ENCODE peak calls at places on chromosome 19, in four cellular contexts. One of them, this sample, is unnamed.

GRCh38 chr19:45876411-45877197 is 9.3 kb downstream of the IRF2BP1 start:
- DNase-seq in GM23338: peak; percentile 75
- DNase-seq in activated naive CD8-positive, alpha-beta T cell treated with anti-CD3 and anti-CD28 coated beads, Interleukin-2, amount 10 ng/mL, durations not matched to agents 7 days and 5 days: no peak
- DNase-seq in NCI-H1417: no peak
- DNase-seq in this sample: peak; percentile 60

GRCh38 chr19:8446055-8446709 is 1.4 kb downstream of the HNRNPM start:
- DNase-seq in GM23338: no peak
- DNase-seq in activated naive CD8-positive, alpha-beta T cell treated with anti-CD3 and anti-CD28 coated beads, Interleukin-2, amount 10 ng/mL, durations not matched to agents 7 days and 5 days: no peak
- DNase-seq in NCI-H1417: no peak
- DNase-seq in this sample: no peak

GRCh38 chr19:48596679-48597465 is 9.7 kb upstream of the SPACA4 start:
- DNase-seq in GM23338: no peak
- DNase-seq in activated naive CD8-positive, alpha-beta T cell treated with anti-CD3 and anti-CD28 coated beads, Interleukin-2, amount 10 ng/mL, durations not matched to agents 7 days and 5 days: no peak
- DNase-seq in NCI-H1417: no peak
- DNase-seq in this sample: no peak

GRCh38 chr19:3879656-3880055 is 829 bp upstream of the ATCAY start:
- DNase-seq in GM23338: no peak
- DNase-seq in activated naive CD8-positive, alpha-beta T cell treated with anti-CD3 and anti-CD28 coated beads, Interleukin-2, amount 10 ng/mL, durations not matched to agents 7 days and 5 days: no peak
- DNase-seq in NCI-H1417: peak; percentile 28
- DNase-seq in this sample: no peak

GRCh38 chr19:14674764-14675163 is at the start of gene ADGRE3:
- DNase-seq in GM23338: no peak
- DNase-seq in activated naive CD8-positive, alpha-beta T cell treated with anti-CD3 and anti-CD28 coated beads, Interleukin-2, amount 10 ng/mL, durations not matched to agents 7 days and 5 days: no peak
- DNase-seq in NCI-H1417: no peak
- DNase-seq in this sample: no peak

GRCh38 chr19:41484822-41485221 is 41.9 kb downstream of the ERICH4 start:
- DNase-seq in GM23338: no peak
- DNase-seq in activated naive CD8-positive, alpha-beta T cell treated with anti-CD3 and anti-CD28 coated beads, Interleukin-2, amount 10 ng/mL, durations not matched to agents 7 days and 5 days: no peak
- DNase-seq in NCI-H1417: no peak
- DNase-seq in this sample: no peak

GRCh38 chr19:47540748-47541147 is 25.9 kb upstream of the NAPA start:
- DNase-seq in GM23338: peak; percentile 74
- DNase-seq in activated naive CD8-positive, alpha-beta T cell treated with anti-CD3 and anti-CD28 coated beads, Interleukin-2, amount 10 ng/mL, durations not matched to agents 7 days and 5 days: no peak
- DNase-seq in NCI-H1417: no peak
- DNase-seq in this sample: no peak

GRCh38 chr19:19788015-19788414 is 33.5 kb downstream of the ZNF506 start:
- DNase-seq in GM23338: no peak
- DNase-seq in activated naive CD8-positive, alpha-beta T cell treated with anti-CD3 and anti-CD28 coated beads, Interleukin-2, amount 10 ng/mL, durations not matched to agents 7 days and 5 days: no peak
- DNase-seq in NCI-H1417: no peak
- DNase-seq in this sample: no peak

GRCh38 chr19:39671739-39672363 is 16.1 kb downstream of the LGALS16 start:
- DNase-seq in GM23338: peak; percentile 88
- DNase-seq in activated naive CD8-positive, alpha-beta T cell treated with anti-CD3 and anti-CD28 coated beads, Interleukin-2, amount 10 ng/mL, durations not matched to agents 7 days and 5 days: no peak
- DNase-seq in NCI-H1417: peak; percentile 78
- DNase-seq in this sample: peak; percentile 55

GRCh38 chr19:32219881-32220552 is 125.4 kb upstream of the ZNF507 start:
- DNase-seq in GM23338: no peak
- DNase-seq in activated naive CD8-positive, alpha-beta T cell treated with anti-CD3 and anti-CD28 coated beads, Interleukin-2, amount 10 ng/mL, durations not matched to agents 7 days and 5 days: no peak
- DNase-seq in NCI-H1417: no peak
- DNase-seq in this sample: no peak

GRCh38 chr19:30490760-30491159 is 118.6 kb downstream of the ZNF536 start:
- DNase-seq in GM23338: no peak
- DNase-seq in activated naive CD8-positive, alpha-beta T cell treated with anti-CD3 and anti-CD28 coated beads, Interleukin-2, amount 10 ng/mL, durations not matched to agents 7 days and 5 days: no peak
- DNase-seq in NCI-H1417: no peak
- DNase-seq in this sample: no peak

GRCh38 chr19:11208526-11209471 is 11.5 kb upstream of the KANK2 start:
- DNase-seq in GM23338: no peak
- DNase-seq in activated naive CD8-positive, alpha-beta T cell treated with anti-CD3 and anti-CD28 coated beads, Interleukin-2, amount 10 ng/mL, durations not matched to agents 7 days and 5 days: no peak
- DNase-seq in NCI-H1417: no peak
- DNase-seq in this sample: peak; percentile 24

GRCh38 chr19:35963514-35963913 is 27.3 kb downstream of the LRFN3 start:
- DNase-seq in GM23338: peak; percentile 92
- DNase-seq in activated naive CD8-positive, alpha-beta T cell treated with anti-CD3 and anti-CD28 coated beads, Interleukin-2, amount 10 ng/mL, durations not matched to agents 7 days and 5 days: peak; percentile 63
- DNase-seq in NCI-H1417: no peak
- DNase-seq in this sample: peak; percentile 76

GRCh38 chr19:18510216-18510615 is 11.7 kb downstream of the ELL start:
- DNase-seq in GM23338: no peak
- DNase-seq in activated naive CD8-positive, alpha-beta T cell treated with anti-CD3 and anti-CD28 coated beads, Interleukin-2, amount 10 ng/mL, durations not matched to agents 7 days and 5 days: no peak
- DNase-seq in NCI-H1417: no peak
- DNase-seq in this sample: no peak

GRCh38 chr19:14475251-14476073 is at the start of gene PTGER1:
- DNase-seq in GM23338: peak; percentile 78
- DNase-seq in activated naive CD8-positive, alpha-beta T cell treated with anti-CD3 and anti-CD28 coated beads, Interleukin-2, amount 10 ng/mL, durations not matched to agents 7 days and 5 days: peak; percentile 59
- DNase-seq in NCI-H1417: no peak
- DNase-seq in this sample: peak; percentile 69

GRCh38 chr19:29439688-29440550 is 85.9 kb upstream of the VSTM2B start:
- DNase-seq in GM23338: no peak
- DNase-seq in activated naive CD8-positive, alpha-beta T cell treated with anti-CD3 and anti-CD28 coated beads, Interleukin-2, amount 10 ng/mL, durations not matched to agents 7 days and 5 days: no peak
- DNase-seq in NCI-H1417: no peak
- DNase-seq in this sample: no peak

GRCh38 chr19:16013851-16014840 is 62.1 kb upstream of the TPM4 start:
- DNase-seq in GM23338: no peak
- DNase-seq in activated naive CD8-positive, alpha-beta T cell treated with anti-CD3 and anti-CD28 coated beads, Interleukin-2, amount 10 ng/mL, durations not matched to agents 7 days and 5 days: no peak
- DNase-seq in NCI-H1417: no peak
- DNase-seq in this sample: no peak

GRCh38 chr19:29812080-29812880 is 489 bp downstream of the CCNE1 start:
- DNase-seq in GM23338: peak; percentile 35
- DNase-seq in activated naive CD8-positive, alpha-beta T cell treated with anti-CD3 and anti-CD28 coated beads, Interleukin-2, amount 10 ng/mL, durations not matched to agents 7 days and 5 days: peak; percentile 51
- DNase-seq in NCI-H1417: peak; percentile 8
- DNase-seq in this sample: no peak

GRCh38 chr19:56309511-56310185 is 5.0 kb downstream of the ZSCAN5A start:
- DNase-seq in GM23338: peak; percentile 90
- DNase-seq in activated naive CD8-positive, alpha-beta T cell treated with anti-CD3 and anti-CD28 coated beads, Interleukin-2, amount 10 ng/mL, durations not matched to agents 7 days and 5 days: peak; percentile 75
- DNase-seq in NCI-H1417: peak; percentile 10
- DNase-seq in this sample: peak; percentile 85

GRCh38 chr19:38559428-38560401 is 58.0 kb downstream of the MAP4K1 start:
- DNase-seq in GM23338: no peak
- DNase-seq in activated naive CD8-positive, alpha-beta T cell treated with anti-CD3 and anti-CD28 coated beads, Interleukin-2, amount 10 ng/mL, durations not matched to agents 7 days and 5 days: no peak
- DNase-seq in NCI-H1417: no peak
- DNase-seq in this sample: no peak